ENCODE peak calls at places on chromosomes 11 and 22, in five cellular contexts. F, C, Z, O and B are unnamed samples.

GRCh38 chr11:107696140-107696539 is 15.7 kb downstream of the SLN start:
- DNase-seq in O (no peak), F (peak), C (no peak), Z (no peak), B (peak)

GRCh38 chr11:17263803-17264202 is 12.7 kb upstream of the NUCB2 start:
- DNase-seq in F (no peak), Z (no peak), C (no peak), O (no peak), B (no peak)

GRCh38 chr11:32511926-32512325 is 71.7 kb upstream of the EIF3M start:
- DNase-seq in C (no peak), O (peak), F (no peak), Z (no peak), B (no peak)

GRCh38 chr11:95451682-95452081 is 220.7 kb upstream of the SESN3 start:
- DNase-seq in O (no peak), F (no peak), Z (no peak), C (no peak), B (no peak)

GRCh38 chr22:46769191-46769675 is 6.8 kb downstream of the TBC1D22A start:
- DNase-seq in Z (no peak), C (no peak), F (no peak), O (no peak), B (no peak)

GRCh38 chr11:89361738-89362137 is 129.4 kb downstream of the NOX4 start:
- DNase-seq in Z (no peak), O (no peak), C (no peak), F (no peak), B (no peak)

GRCh38 chr11:6925007-6925577 is 1.1 kb upstream of the ZNF215 start:
- DNase-seq in F (no peak), C (no peak), O (no peak), Z (no peak), B (no peak)

GRCh38 chr11:77660947-77661346 is 23.4 kb upstream of the CLNS1A start:
- DNase-seq in Z (no peak), F (no peak), O (no peak), C (no peak), B (no peak)

GRCh38 chr11:73145986-73146575 is 4.0 kb upstream of the FCHSD2 start:
- DNase-seq in C (no peak), Z (no peak), F (no peak), O (no peak), B (no peak)

GRCh38 chr11:83583953-83584352 is 297.8 kb upstream of the CCDC90B start:
- DNase-seq in Z (no peak), O (no peak), C (no peak), F (no peak), B (no peak)

GRCh38 chr11:92226331-92227232 is 2.0 kb downstream of the FAT3 start:
- DNase-seq in O (no peak), F (no peak), Z (peak), C (no peak), B (no peak)

GRCh38 chr22:36762687-36763260 is 13.1 kb downstream of the IFT27 start:
- DNase-seq in O (no peak), Z (no peak), C (peak), F (no peak), B (no peak)

GRCh38 chr11:123135863-123136446 is 59.1 kb downstream of the CLMP start:
- DNase-seq in F (no peak), C (no peak), Z (no peak), O (no peak), B (no peak)

GRCh38 chr11:68828155-68828931 is 13.4 kb downstream of the CPT1A start:
- DNase-seq in F (no peak), C (no peak), Z (no peak), O (peak), B (no peak)

GRCh38 chr11:132864811-132865576 is 667.3 kb downstream of the OPCML start:
- DNase-seq in C (no peak), Z (no peak), F (no peak), O (no peak), B (no peak)

GRCh38 chr11:68373189-68373809 is 60.9 kb downstream of the LRP5 start:
- DNase-seq in O (no peak), Z (no peak), C (no peak), F (no peak), B (no peak)

GRCh38 chr11:75925785-75926164 is 110.8 kb downstream of the UVRAG start:
- DNase-seq in O (no peak), Z (no peak), C (no peak), F (no peak), B (no peak)

GRCh38 chr11:699753-700152 is 4.1 kb downstream of the TMEM80 start:
- DNase-seq in C (no peak), F (no peak), O (no peak), Z (no peak), B (no peak)